ENCODE peak calls at places on chromosomes 1 and 21, in seven cellular contexts. N is sciatic nerve; Z is naive thymus-derived CD8-positive, alpha-beta T cell; H is MCF 10A; M is CD8-positive, alpha-beta T cell; B is HCT116; P is activated naive CD8-positive, alpha-beta T cell treated with anti-CD3 and anti-CD28 coated beads for 36 hours. T is an unnamed sample.

GRCh38 chr21:32335601-32336575 is 37.2 kb downstream of the MRAP start:
- DNase-seq in Z (no peak), M (no peak), H (no peak), P (no peak), N (peak), B (no peak), T (no peak)

GRCh38 chr21:30674312-30674711 is 31.6 kb downstream of the KRTAP20-3 start:
- DNase-seq in N (no peak), M (no peak), P (no peak), H (no peak), Z (no peak), B (no peak), T (no peak)

GRCh38 chr1:185360714-185361113 is 43.7 kb upstream of the IVNS1ABP start:
- DNase-seq in Z (no peak), M (no peak), B (no peak), P (no peak), N (no peak), H (peak), T (no peak)

GRCh38 chr21:39079617-39080016 is 103.6 kb downstream of the PSMG1 start:
- DNase-seq in P (no peak), M (no peak), B (no peak), H (peak), N (peak), Z (no peak), T (no peak)

GRCh38 chr1:229238674-229239415 is 32.1 kb upstream of the RAB4A start:
- DNase-seq in Z (no peak), H (peak), P (no peak), B (no peak), M (no peak), N (no peak), T (no peak)

GRCh38 chr21:28393279-28393678 is 599.4 kb downstream of the LTN1 start:
- DNase-seq in N (no peak), P (no peak), Z (no peak), B (no peak), H (peak), M (no peak), T (peak)

GRCh38 chr21:43733529-43734071 is 14.7 kb downstream of the PDXK start:
- DNase-seq in Z (no peak), B (no peak), M (peak), P (no peak), H (peak), N (no peak), T (no peak)

GRCh38 chr1:203627819-203628184 is 1.2 kb downstream of the ATP2B4 start:
- DNase-seq in M (peak), P (peak), N (no peak), B (no peak), H (peak), Z (no peak), T (no peak)

GRCh38 chr1:167563579-167564246 is 10.2 kb upstream of the CREG1 start:
- DNase-seq in H (peak), M (no peak), P (no peak), B (no peak), Z (no peak), N (no peak), T (no peak)

GRCh38 chr1:103788377-103788776 is 38.7 kb downstream of the AMY1C start:
- DNase-seq in Z (no peak), P (no peak), N (no peak), H (peak), M (no peak), B (no peak), T (peak)

GRCh38 chr1:180116964-180117763 is 37.5 kb upstream of the QSOX1 start:
- DNase-seq in P (no peak), M (no peak), N (no peak), H (no peak), Z (no peak), B (peak), T (no peak)

GRCh38 chr1:226736908-226737818 is 1.9 kb downstream of the ITPKB start:
- DNase-seq in P (peak), M (peak), N (peak), B (no peak), Z (peak), H (no peak), T (peak)

GRCh38 chr1:85297538-85297854 is 21.1 kb upstream of the BCL10 start:
- DNase-seq in P (no peak), H (no peak), N (no peak), M (no peak), Z (no peak), B (no peak), T (no peak)

GRCh38 chr1:56135864-56136147 is 443.6 kb downstream of the PLPP3 start:
- DNase-seq in H (no peak), Z (no peak), M (no peak), B (no peak), P (no peak), N (no peak), T (peak)

GRCh38 chr1:10727703-10728348 is 68.6 kb downstream of the CASZ1 start:
- DNase-seq in P (no peak), M (no peak), Z (no peak), N (no peak), B (no peak), H (peak), T (no peak)

GRCh38 chr1:225881081-225882007 is 836 bp downstream of the TMEM63A start:
- DNase-seq in B (no peak), P (peak), M (peak), Z (peak), N (peak), H (peak), T (peak)

GRCh38 chr1:10724052-10724494 is 72.4 kb downstream of the CASZ1 start:
- DNase-seq in H (peak), B (peak), N (no peak), P (no peak), M (no peak), Z (no peak), T (no peak)

GRCh38 chr1:108512239-108513071 is 47.4 kb upstream of the EEIG2 start:
- DNase-seq in P (no peak), B (peak), N (no peak), Z (no peak), M (no peak), H (peak), T (peak)

GRCh38 chr1:54819195-54819536 is 18.0 kb upstream of the TTC22 start:
- DNase-seq in H (no peak), P (no peak), Z (no peak), B (no peak), N (no peak), M (no peak), T (no peak)

GRCh38 chr21:38377165-38378093 is 120.6 kb downstream of the KCNJ15 start:
- DNase-seq in P (no peak), Z (no peak), N (no peak), H (no peak), B (no peak), M (no peak), T (no peak)

T was measured in GM12865.